ENCODE peak calls at places on chromosomes 1 and 21, in ten cellular contexts. One of them, this sample, is unnamed. For H3K4me1, the result is how much of the 10 kb centered on the place peaks cover.

GRCh38 chr1:52365091-52365745 is 787 bp downstream of the CC2D1B start:
- DNase-seq in upper lobe of right lung: peak
- DNase-seq in IMR-90: peak
- DNase-seq in fibroblast of lung: peak
- DNase-seq in transverse colon: peak
- DNase-seq in tibial nerve: peak
- DNase-seq in neural progenitor cell: peak
- DNase-seq in PC-9: peak
- DNase-seq in psoas muscle: peak
- DNase-seq in ovary: peak
- DNase-seq in this sample: peak

GRCh38 chr1:110643886-110644285 is 30.9 kb downstream of the KCNA3 start:
- DNase-seq in tibial nerve: no peak
- DNase-seq in ovary: no peak
- DNase-seq in psoas muscle: no peak
- DNase-seq in IMR-90: no peak
- DNase-seq in PC-9: no peak
- DNase-seq in neural progenitor cell: no peak
- DNase-seq in fibroblast of lung: no peak
- DNase-seq in transverse colon: no peak
- DNase-seq in upper lobe of right lung: no peak
- DNase-seq in this sample: no peak

GRCh38 chr1:51693420-51694144 is 76.7 kb downstream of the OSBPL9 start:
- DNase-seq in fibroblast of lung: peak
- DNase-seq in ovary: no peak
- DNase-seq in psoas muscle: no peak
- DNase-seq in upper lobe of right lung: no peak
- DNase-seq in tibial nerve: no peak
- DNase-seq in transverse colon: no peak
- DNase-seq in neural progenitor cell: no peak
- DNase-seq in PC-9: peak
- DNase-seq in IMR-90: peak
- DNase-seq in this sample: no peak

GRCh38 chr1:109933856-109934711 is 23.4 kb downstream of the CSF1 start:
- DNase-seq in upper lobe of right lung: no peak
- DNase-seq in psoas muscle: no peak
- DNase-seq in tibial nerve: no peak
- DNase-seq in transverse colon: no peak
- DNase-seq in IMR-90: peak
- DNase-seq in ovary: no peak
- DNase-seq in fibroblast of lung: peak
- DNase-seq in PC-9: peak
- DNase-seq in neural progenitor cell: no peak
- DNase-seq in this sample: no peak

GRCh38 chr1:17090844-17091243 is 28.4 kb downstream of the PADI2 start:
- DNase-seq in PC-9: no peak
- DNase-seq in neural progenitor cell: no peak
- DNase-seq in tibial nerve: no peak
- DNase-seq in upper lobe of right lung: no peak
- DNase-seq in IMR-90: no peak
- DNase-seq in ovary: no peak
- DNase-seq in fibroblast of lung: no peak
- DNase-seq in psoas muscle: no peak
- DNase-seq in transverse colon: no peak
- DNase-seq in this sample: no peak

GRCh38 chr1:209238356-209238755 is 345.2 kb upstream of the CAMK1G start:
- DNase-seq in tibial nerve: no peak
- DNase-seq in neural progenitor cell: no peak
- DNase-seq in upper lobe of right lung: no peak
- DNase-seq in transverse colon: no peak
- DNase-seq in ovary: no peak
- DNase-seq in IMR-90: no peak
- DNase-seq in PC-9: no peak
- DNase-seq in fibroblast of lung: no peak
- DNase-seq in psoas muscle: no peak
- DNase-seq in this sample: no peak

GRCh38 chr1:52191395-52191965 is 49.6 kb downstream of the ZFYVE9 start:
- DNase-seq in neural progenitor cell: no peak
- DNase-seq in transverse colon: no peak
- DNase-seq in psoas muscle: no peak
- DNase-seq in upper lobe of right lung: no peak
- DNase-seq in fibroblast of lung: peak
- DNase-seq in ovary: no peak
- DNase-seq in IMR-90: no peak
- DNase-seq in PC-9: no peak
- DNase-seq in tibial nerve: no peak
- DNase-seq in this sample: no peak

GRCh38 chr1:201535046-201535777 is 3.7 kb upstream of the NAV1 start:
- DNase-seq in PC-9: peak
- DNase-seq in ovary: no peak
- DNase-seq in neural progenitor cell: no peak
- DNase-seq in IMR-90: peak
- DNase-seq in fibroblast of lung: peak
- DNase-seq in tibial nerve: no peak
- DNase-seq in psoas muscle: no peak
- DNase-seq in transverse colon: no peak
- DNase-seq in upper lobe of right lung: no peak
- DNase-seq in this sample: no peak

DNA sequence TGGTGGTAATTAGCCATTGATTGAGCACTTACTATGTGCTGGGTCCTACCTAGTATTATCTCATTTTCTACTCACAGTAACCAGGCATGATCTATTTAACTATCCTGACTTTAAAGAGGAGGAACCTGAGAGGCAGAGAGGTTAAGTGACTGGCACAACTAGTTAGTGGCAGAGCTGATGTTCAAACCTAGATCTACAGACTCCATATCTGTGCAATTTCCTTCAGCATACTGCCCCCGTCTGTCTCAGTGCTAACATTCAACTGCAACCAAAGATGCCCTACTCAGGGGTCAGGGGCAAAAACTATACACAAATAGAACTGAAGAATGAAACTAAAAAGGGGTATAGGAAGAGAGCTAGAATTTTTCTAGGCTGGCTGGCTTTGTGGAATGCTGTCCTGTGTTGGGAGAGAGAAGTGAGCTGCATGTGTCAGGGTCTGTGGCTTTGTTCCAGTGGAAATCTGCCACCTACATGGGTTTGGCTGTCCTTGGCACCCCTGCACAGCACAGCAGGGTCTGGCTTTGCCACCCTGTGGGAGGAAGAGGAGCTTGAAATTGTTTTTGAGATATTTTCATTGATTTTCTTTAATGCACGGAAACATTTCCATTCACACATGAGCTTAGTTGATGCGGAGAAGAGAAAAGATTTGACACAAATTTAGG is 368.5 kb downstream of the RPS6KC1 start:
- DNase-seq in ovary: no peak
- DNase-seq in transverse colon: no peak
- DNase-seq in PC-9: no peak
- DNase-seq in neural progenitor cell: no peak
- DNase-seq in psoas muscle: no peak
- DNase-seq in tibial nerve: no peak
- DNase-seq in IMR-90: no peak
- DNase-seq in fibroblast of lung: no peak
- DNase-seq in upper lobe of right lung: no peak
- DNase-seq in this sample: no peak
- TF ChIP-seq CTCF in ovary: no peak
- TF ChIP-seq CTCF in transverse colon: no peak
- TF ChIP-seq CTCF in PC-9: no peak
- TF ChIP-seq CTCF in neural progenitor cell: no peak
- TF ChIP-seq CTCF in psoas muscle: no peak
- TF ChIP-seq CTCF in tibial nerve: no peak
- TF ChIP-seq CTCF in IMR-90: peak
- TF ChIP-seq CTCF in fibroblast of lung: no peak
- TF ChIP-seq CTCF in upper lobe of right lung: no peak
- TF ChIP-seq CTCF in this sample: no peak

DNA sequence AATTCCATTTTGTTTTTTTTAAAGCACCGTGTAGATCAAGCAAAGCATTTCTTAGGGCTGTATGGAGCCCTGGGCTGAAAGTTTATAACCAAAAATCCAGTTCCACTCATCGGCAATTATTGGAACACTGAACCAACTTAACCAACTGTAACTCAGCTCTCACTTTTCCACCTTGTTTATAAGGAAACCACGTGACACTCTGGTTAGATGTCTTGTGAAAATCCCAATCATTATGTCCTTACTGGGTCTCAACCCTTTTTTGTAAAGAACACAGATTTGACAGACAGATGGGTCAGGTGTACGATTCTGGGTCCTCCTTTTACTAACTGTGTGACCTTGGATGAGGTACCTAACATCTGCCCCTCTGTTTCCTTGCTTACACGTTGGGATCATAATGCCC is 6.2 kb downstream of the PLA2G5 start:
- DNase-seq in IMR-90: no peak
- DNase-seq in ovary: no peak
- DNase-seq in fibroblast of lung: no peak
- DNase-seq in upper lobe of right lung: no peak
- DNase-seq in transverse colon: no peak
- DNase-seq in tibial nerve: no peak
- DNase-seq in neural progenitor cell: no peak
- DNase-seq in psoas muscle: no peak
- DNase-seq in PC-9: no peak
- DNase-seq in this sample: no peak
- H3K4me1 ChIP-seq in IMR-90: under half
- H3K4me1 ChIP-seq in ovary: under half
- H3K4me1 ChIP-seq in fibroblast of lung: under half
- H3K4me1 ChIP-seq in upper lobe of right lung: under half
- H3K4me1 ChIP-seq in transverse colon: under half
- H3K4me1 ChIP-seq in tibial nerve: under half
- H3K4me1 ChIP-seq in neural progenitor cell: under half
- H3K4me1 ChIP-seq in psoas muscle: under half
- H3K4me1 ChIP-seq in PC-9: under half
- H3K4me1 ChIP-seq in this sample: under half

GRCh38 chr1:54808443-54809207 is 7.5 kb upstream of the TTC22 start:
- DNase-seq in psoas muscle: no peak
- DNase-seq in tibial nerve: no peak
- DNase-seq in transverse colon: peak
- DNase-seq in upper lobe of right lung: no peak
- DNase-seq in PC-9: peak
- DNase-seq in IMR-90: no peak
- DNase-seq in ovary: no peak
- DNase-seq in fibroblast of lung: no peak
- DNase-seq in neural progenitor cell: no peak
- DNase-seq in this sample: peak
- TF ChIP-seq CTCF in psoas muscle: no peak
- TF ChIP-seq CTCF in tibial nerve: no peak
- TF ChIP-seq CTCF in transverse colon: no peak
- TF ChIP-seq CTCF in upper lobe of right lung: peak
- TF ChIP-seq CTCF in PC-9: peak
- TF ChIP-seq CTCF in IMR-90: peak
- TF ChIP-seq CTCF in ovary: no peak
- TF ChIP-seq CTCF in fibroblast of lung: peak
- TF ChIP-seq CTCF in neural progenitor cell: peak
- TF ChIP-seq CTCF in this sample: no peak

GRCh38 chr21:33690874-33691273 is 48.6 kb downstream of the ITSN1 start:
- DNase-seq in fibroblast of lung: no peak
- DNase-seq in neural progenitor cell: no peak
- DNase-seq in PC-9: no peak
- DNase-seq in tibial nerve: no peak
- DNase-seq in IMR-90: no peak
- DNase-seq in transverse colon: no peak
- DNase-seq in upper lobe of right lung: no peak
- DNase-seq in psoas muscle: no peak
- DNase-seq in ovary: no peak
- DNase-seq in this sample: no peak
- H3K4me1 ChIP-seq in fibroblast of lung: under half
- H3K4me1 ChIP-seq in neural progenitor cell: under half
- H3K4me1 ChIP-seq in PC-9: under half
- H3K4me1 ChIP-seq in tibial nerve: under half
- H3K4me1 ChIP-seq in IMR-90: under half
- H3K4me1 ChIP-seq in transverse colon: under half
- H3K4me1 ChIP-seq in upper lobe of right lung: under half
- H3K4me1 ChIP-seq in psoas muscle: under half
- H3K4me1 ChIP-seq in ovary: under half
- H3K4me1 ChIP-seq in this sample: under half

GRCh38 chr21:40853956-40854688 is 7.2 kb upstream of the DSCAM start:
- DNase-seq in PC-9: no peak
- DNase-seq in IMR-90: no peak
- DNase-seq in psoas muscle: no peak
- DNase-seq in ovary: no peak
- DNase-seq in tibial nerve: no peak
- DNase-seq in transverse colon: no peak
- DNase-seq in upper lobe of right lung: no peak
- DNase-seq in neural progenitor cell: no peak
- DNase-seq in fibroblast of lung: no peak
- DNase-seq in this sample: no peak
- TF ChIP-seq CTCF in PC-9: no peak
- TF ChIP-seq CTCF in IMR-90: no peak
- TF ChIP-seq CTCF in psoas muscle: no peak
- TF ChIP-seq CTCF in ovary: no peak
- TF ChIP-seq CTCF in tibial nerve: no peak
- TF ChIP-seq CTCF in transverse colon: no peak
- TF ChIP-seq CTCF in upper lobe of right lung: no peak
- TF ChIP-seq CTCF in neural progenitor cell: no peak
- TF ChIP-seq CTCF in fibroblast of lung: no peak
- TF ChIP-seq CTCF in this sample: no peak

DNA sequence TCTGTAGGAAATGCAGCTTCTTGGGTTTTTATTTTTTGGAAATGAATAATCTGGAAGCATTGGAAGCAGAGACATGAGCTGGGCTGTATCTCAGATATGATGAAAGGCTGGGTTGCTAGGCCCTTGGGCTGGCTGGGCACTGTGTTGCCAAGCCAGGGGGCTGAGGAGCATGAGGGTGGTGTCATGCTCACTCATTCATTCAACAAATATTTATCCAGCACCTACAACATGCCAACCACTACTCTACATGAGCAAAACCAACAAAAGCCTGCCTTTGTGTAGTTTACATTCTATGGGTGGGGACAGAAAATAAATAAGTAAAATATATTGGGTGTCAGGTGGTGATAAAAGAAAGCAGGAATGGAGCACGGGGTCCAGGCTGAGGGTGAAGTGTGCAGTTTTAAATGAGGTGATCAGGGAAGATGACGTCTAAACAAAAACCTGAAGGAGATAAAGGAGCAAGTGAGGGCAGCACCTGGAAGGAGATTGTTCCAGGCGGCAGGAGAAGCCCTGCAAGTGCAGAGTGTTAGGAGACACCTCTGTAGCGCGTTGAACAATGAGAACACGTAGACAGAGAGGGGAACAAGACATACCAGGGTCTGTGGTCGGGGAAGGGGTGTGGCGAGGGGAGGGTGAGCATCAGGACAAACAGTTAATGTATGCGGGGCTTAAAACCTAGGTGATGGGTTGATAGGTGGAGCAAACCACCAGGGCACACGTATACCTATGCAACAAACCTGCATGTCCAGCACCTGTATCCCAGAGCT is 10.9 kb downstream of the TAGLN2 start:
- DNase-seq in psoas muscle: no peak
- DNase-seq in neural progenitor cell: no peak
- DNase-seq in PC-9: peak
- DNase-seq in tibial nerve: no peak
- DNase-seq in upper lobe of right lung: peak
- DNase-seq in IMR-90: no peak
- DNase-seq in fibroblast of lung: no peak
- DNase-seq in ovary: no peak
- DNase-seq in transverse colon: no peak
- DNase-seq in this sample: no peak
- H3K4me1 ChIP-seq in psoas muscle: under half
- H3K4me1 ChIP-seq in neural progenitor cell: under half
- H3K4me1 ChIP-seq in PC-9: half or more
- H3K4me1 ChIP-seq in tibial nerve: under half
- H3K4me1 ChIP-seq in upper lobe of right lung: half or more
- H3K4me1 ChIP-seq in IMR-90: under half
- H3K4me1 ChIP-seq in fibroblast of lung: half or more
- H3K4me1 ChIP-seq in ovary: under half
- H3K4me1 ChIP-seq in transverse colon: half or more
- H3K4me1 ChIP-seq in this sample: under half

This sample was measured in adrenal gland.